ENCODE peak calls at places on chromosomes 12 and 14, in four cellular contexts. One of them, this sample, is unnamed.

GRCh38 chr12:91978143-91978542 is 167.5 kb downstream of the BTG1 start:
- DNase-seq in foreskin fibroblast: no peak
- DNase-seq in H9: no peak
- DNase-seq in WTC11: no peak
- DNase-seq in this sample: no peak

GRCh38 chr12:59182191-59182590 is 261.9 kb upstream of the LRIG3 start:
- DNase-seq in foreskin fibroblast: no peak
- DNase-seq in H9: no peak
- DNase-seq in WTC11: no peak
- DNase-seq in this sample: no peak

GRCh38 chr14:52124791-52125661 is 56.2 kb upstream of the NID2 start:
- DNase-seq in foreskin fibroblast: peak; percentile 81
- DNase-seq in H9: peak; percentile 49
- DNase-seq in WTC11: no peak
- DNase-seq in this sample: no peak

GRCh38 chr14:100303925-100304324 is 2.3 kb downstream of the SLC25A29 start:
- DNase-seq in foreskin fibroblast: no peak
- DNase-seq in H9: no peak
- DNase-seq in WTC11: peak; percentile 54
- DNase-seq in this sample: no peak

GRCh38 chr12:114694436-114695304 is 10.7 kb upstream of the TBX3 start:
- DNase-seq in foreskin fibroblast: no peak
- DNase-seq in H9: no peak
- DNase-seq in WTC11: no peak
- DNase-seq in this sample: no peak

GRCh38 chr12:118371354-118372282 is 1.1 kb downstream of the TAOK3 start:
- DNase-seq in foreskin fibroblast: no peak
- DNase-seq in H9: peak; percentile 37
- DNase-seq in WTC11: peak; percentile 35
- DNase-seq in this sample: peak; percentile 24

GRCh38 chr14:95841680-95842079 is 35.0 kb upstream of the TUNAR start:
- DNase-seq in foreskin fibroblast: no peak
- DNase-seq in H9: no peak
- DNase-seq in WTC11: no peak
- DNase-seq in this sample: no peak

GRCh38 chr12:88300931-88301330 is 158.8 kb downstream of the TMTC3 start:
- DNase-seq in foreskin fibroblast: no peak
- DNase-seq in H9: no peak
- DNase-seq in WTC11: no peak
- DNase-seq in this sample: no peak

GRCh38 chr14:77914073-77914721 is 114.3 kb downstream of the ADCK1 start:
- DNase-seq in foreskin fibroblast: no peak
- DNase-seq in H9: no peak
- DNase-seq in WTC11: no peak
- DNase-seq in this sample: no peak

GRCh38 chr12:122836027-122836921 is 1.0 kb downstream of the HIP1R start:
- DNase-seq in foreskin fibroblast: no peak
- DNase-seq in H9: peak; percentile 39
- DNase-seq in WTC11: no peak
- DNase-seq in this sample: peak; percentile 60

GRCh38 chr14:65286443-65286842 is 126.1 kb upstream of the FUT8 start:
- DNase-seq in foreskin fibroblast: no peak
- DNase-seq in H9: no peak
- DNase-seq in WTC11: no peak
- DNase-seq in this sample: peak; percentile 46
- TF ChIP-seq CTCF in foreskin fibroblast: peak; percentile 10
- TF ChIP-seq CTCF in H9: peak; percentile 49
- TF ChIP-seq CTCF in WTC11: no peak
- TF ChIP-seq CTCF in this sample: peak; percentile 42

DNA sequence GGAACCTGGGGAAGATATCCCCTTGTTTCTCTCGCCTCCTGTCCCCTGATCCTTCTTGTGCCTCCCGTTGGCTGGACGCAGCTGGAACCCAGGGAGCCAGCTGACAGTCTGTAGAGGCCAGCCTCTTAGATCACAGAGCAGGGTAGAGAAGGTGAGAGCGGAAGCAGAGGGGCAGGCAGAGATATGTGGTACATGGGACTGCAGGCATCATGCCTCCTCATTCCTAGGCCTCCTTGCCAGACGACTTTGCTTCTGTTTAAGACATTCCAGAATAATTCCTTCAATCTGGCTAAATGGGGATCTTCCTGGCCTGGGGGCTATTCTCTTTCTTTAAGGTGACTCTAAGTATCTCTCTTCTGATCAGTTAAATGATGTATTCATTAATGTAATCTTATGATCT is 89.4 kb upstream of the MAX start:
- DNase-seq in foreskin fibroblast: no peak
- DNase-seq in H9: no peak
- DNase-seq in WTC11: no peak
- DNase-seq in this sample: no peak
- TF ChIP-seq CTCF in foreskin fibroblast: no peak
- TF ChIP-seq CTCF in H9: no peak
- TF ChIP-seq CTCF in WTC11: no peak
- TF ChIP-seq CTCF in this sample: no peak

GRCh38 chr12:77615331-77615730 is 215.4 kb upstream of the NAV3 start:
- DNase-seq in foreskin fibroblast: no peak
- DNase-seq in H9: peak; percentile 35
- DNase-seq in WTC11: peak; percentile 18
- DNase-seq in this sample: no peak
- TF ChIP-seq CTCF in foreskin fibroblast: peak; percentile 8
- TF ChIP-seq CTCF in H9: peak; percentile 80
- TF ChIP-seq CTCF in WTC11: peak; percentile 13
- TF ChIP-seq CTCF in this sample: no peak

DNA sequence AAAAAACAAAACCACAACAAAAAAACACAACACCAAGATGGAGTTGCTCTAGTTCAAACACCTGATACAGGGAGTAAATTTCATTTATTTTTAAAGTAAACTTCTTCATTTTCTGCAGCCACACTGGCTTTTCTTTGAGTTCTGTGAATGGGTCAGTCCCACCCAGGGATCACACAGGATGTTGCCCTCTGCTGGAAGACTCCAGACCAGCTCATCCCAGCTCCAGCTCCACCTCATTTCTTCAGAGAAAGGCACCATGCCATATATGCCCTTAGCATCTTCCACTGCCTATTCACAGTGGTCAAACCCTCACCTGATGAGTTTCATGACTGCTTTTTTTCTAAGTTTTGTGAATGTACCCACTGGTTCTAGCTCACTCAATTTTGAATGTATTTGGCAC is 8.0 kb downstream of the GLIPR1 start:
- DNase-seq in foreskin fibroblast: peak; percentile 35
- DNase-seq in H9: peak; percentile 62
- DNase-seq in WTC11: peak; percentile 34
- DNase-seq in this sample: peak; percentile 50
- TF ChIP-seq CTCF in foreskin fibroblast: peak; percentile 65
- TF ChIP-seq CTCF in H9: peak; percentile 66
- TF ChIP-seq CTCF in WTC11: no peak
- TF ChIP-seq CTCF in this sample: peak; percentile 23

GRCh38 chr12:131598717-131599116 is 112.2 kb upstream of the SFSWAP start:
- DNase-seq in foreskin fibroblast: no peak
- DNase-seq in H9: peak; percentile 74
- DNase-seq in WTC11: peak; percentile 58
- DNase-seq in this sample: no peak
- TF ChIP-seq CTCF in foreskin fibroblast: no peak
- TF ChIP-seq CTCF in H9: no peak
- TF ChIP-seq CTCF in WTC11: no peak
- TF ChIP-seq CTCF in this sample: no peak

GRCh38 chr14:31933716-31934115 is 143.4 kb upstream of the ARHGAP5 start:
- DNase-seq in foreskin fibroblast: no peak
- DNase-seq in H9: no peak
- DNase-seq in WTC11: no peak
- DNase-seq in this sample: no peak
- TF ChIP-seq CTCF in foreskin fibroblast: no peak
- TF ChIP-seq CTCF in H9: no peak
- TF ChIP-seq CTCF in WTC11: no peak
- TF ChIP-seq CTCF in this sample: no peak

GRCh38 chr12:14482886-14483285 is 84.8 kb downstream of the PLBD1 start:
- DNase-seq in foreskin fibroblast: no peak
- DNase-seq in H9: no peak
- DNase-seq in WTC11: no peak
- DNase-seq in this sample: no peak
- TF ChIP-seq CTCF in foreskin fibroblast: no peak
- TF ChIP-seq CTCF in H9: no peak
- TF ChIP-seq CTCF in WTC11: no peak
- TF ChIP-seq CTCF in this sample: no peak